ENCODE peak calls at places on chromosomes 5 and 9, in nine cellular contexts. One of them, this sample, is unnamed.

GRCh38 chr5:149561848-149562247 is 10.6 kb upstream of the CSNK1A1 start:
- DNase-seq in heart right ventricle: no peak
- DNase-seq in HCT116: peak
- DNase-seq in mucosa of descending colon: no peak
- DNase-seq in bronchial epithelial cell: peak
- DNase-seq in uterus: no peak
- DNase-seq in body of pancreas: no peak
- DNase-seq in fibroblast of lung: peak
- DNase-seq in psoas muscle: no peak
- DNase-seq in this sample: peak

GRCh38 chr9:93898502-93899426 is 56.4 kb downstream of the BARX1 start:
- DNase-seq in psoas muscle: no peak
- DNase-seq in mucosa of descending colon: no peak
- DNase-seq in uterus: peak
- DNase-seq in heart right ventricle: no peak
- DNase-seq in fibroblast of lung: no peak
- DNase-seq in body of pancreas: peak
- DNase-seq in HCT116: no peak
- DNase-seq in bronchial epithelial cell: no peak
- DNase-seq in this sample: no peak

GRCh38 chr5:127886141-127886540 is 182.9 kb downstream of the CCDC192 start:
- DNase-seq in body of pancreas: no peak
- DNase-seq in psoas muscle: no peak
- DNase-seq in heart right ventricle: no peak
- DNase-seq in fibroblast of lung: no peak
- DNase-seq in HCT116: no peak
- DNase-seq in mucosa of descending colon: no peak
- DNase-seq in uterus: no peak
- DNase-seq in bronchial epithelial cell: no peak
- DNase-seq in this sample: no peak

GRCh38 chr9:123679330-123679987 is 250.5 kb downstream of the DENND1A start:
- DNase-seq in bronchial epithelial cell: no peak
- DNase-seq in heart right ventricle: no peak
- DNase-seq in uterus: no peak
- DNase-seq in fibroblast of lung: peak
- DNase-seq in body of pancreas: no peak
- DNase-seq in HCT116: no peak
- DNase-seq in psoas muscle: no peak
- DNase-seq in mucosa of descending colon: peak
- DNase-seq in this sample: no peak

GRCh38 chr9:37410969-37411785 is 11.3 kb upstream of the GRHPR start:
- DNase-seq in fibroblast of lung: no peak
- DNase-seq in heart right ventricle: no peak
- DNase-seq in HCT116: no peak
- DNase-seq in mucosa of descending colon: no peak
- DNase-seq in uterus: no peak
- DNase-seq in body of pancreas: no peak
- DNase-seq in psoas muscle: no peak
- DNase-seq in bronchial epithelial cell: no peak
- DNase-seq in this sample: no peak

GRCh38 chr9:107375651-107376369 is 92.7 kb downstream of the RAD23B start:
- DNase-seq in mucosa of descending colon: no peak
- DNase-seq in psoas muscle: no peak
- DNase-seq in body of pancreas: no peak
- DNase-seq in heart right ventricle: no peak
- DNase-seq in fibroblast of lung: no peak
- DNase-seq in uterus: no peak
- DNase-seq in HCT116: no peak
- DNase-seq in bronchial epithelial cell: no peak
- DNase-seq in this sample: peak

GRCh38 chr5:54746777-54747398 is 229.3 kb downstream of the SNX18 start:
- DNase-seq in uterus: no peak
- DNase-seq in bronchial epithelial cell: no peak
- DNase-seq in body of pancreas: no peak
- DNase-seq in psoas muscle: no peak
- DNase-seq in fibroblast of lung: no peak
- DNase-seq in heart right ventricle: no peak
- DNase-seq in mucosa of descending colon: no peak
- DNase-seq in HCT116: no peak
- DNase-seq in this sample: no peak

GRCh38 chr5:124114911-124115310 is 602.9 kb downstream of the CSNK1G3 start:
- DNase-seq in psoas muscle: no peak
- DNase-seq in mucosa of descending colon: no peak
- DNase-seq in heart right ventricle: no peak
- DNase-seq in uterus: no peak
- DNase-seq in body of pancreas: no peak
- DNase-seq in HCT116: no peak
- DNase-seq in fibroblast of lung: no peak
- DNase-seq in bronchial epithelial cell: no peak
- DNase-seq in this sample: no peak

GRCh38 chr9:99235874-99236627 is 14.0 kb downstream of the SEC61B start:
- DNase-seq in heart right ventricle: no peak
- DNase-seq in mucosa of descending colon: no peak
- DNase-seq in bronchial epithelial cell: no peak
- DNase-seq in uterus: no peak
- DNase-seq in fibroblast of lung: no peak
- DNase-seq in body of pancreas: no peak
- DNase-seq in psoas muscle: no peak
- DNase-seq in HCT116: no peak
- DNase-seq in this sample: no peak

GRCh38 chr5:176660860-176661641 is 13.8 kb downstream of the TSPAN17 start:
- DNase-seq in fibroblast of lung: peak
- DNase-seq in mucosa of descending colon: peak
- DNase-seq in heart right ventricle: peak
- DNase-seq in uterus: peak
- DNase-seq in psoas muscle: peak
- DNase-seq in HCT116: peak
- DNase-seq in body of pancreas: peak
- DNase-seq in bronchial epithelial cell: peak
- DNase-seq in this sample: peak

GRCh38 chr5:115543365-115543700 is 1.2 kb downstream of the FEM1C start:
- DNase-seq in psoas muscle: no peak
- DNase-seq in fibroblast of lung: no peak
- DNase-seq in heart right ventricle: no peak
- DNase-seq in HCT116: no peak
- DNase-seq in body of pancreas: no peak
- DNase-seq in mucosa of descending colon: no peak
- DNase-seq in bronchial epithelial cell: peak
- DNase-seq in uterus: no peak
- DNase-seq in this sample: no peak

GRCh38 chr9:87570000-87570834 is 72.5 kb downstream of the DAPK1 start:
- DNase-seq in mucosa of descending colon: no peak
- DNase-seq in psoas muscle: no peak
- DNase-seq in uterus: no peak
- DNase-seq in body of pancreas: no peak
- DNase-seq in HCT116: no peak
- DNase-seq in fibroblast of lung: no peak
- DNase-seq in heart right ventricle: no peak
- DNase-seq in bronchial epithelial cell: no peak
- DNase-seq in this sample: no peak

GRCh38 chr5:139975942-139976341 is 67.2 kb downstream of the NRG2 start:
- DNase-seq in heart right ventricle: no peak
- DNase-seq in bronchial epithelial cell: no peak
- DNase-seq in body of pancreas: no peak
- DNase-seq in fibroblast of lung: no peak
- DNase-seq in mucosa of descending colon: no peak
- DNase-seq in HCT116: no peak
- DNase-seq in psoas muscle: no peak
- DNase-seq in uterus: no peak
- DNase-seq in this sample: no peak

GRCh38 chr9:81686614-81687520 is 2.5 kb downstream of the TLE1 start:
- DNase-seq in psoas muscle: peak
- DNase-seq in HCT116: peak
- DNase-seq in mucosa of descending colon: peak
- DNase-seq in body of pancreas: peak
- DNase-seq in bronchial epithelial cell: peak
- DNase-seq in heart right ventricle: peak
- DNase-seq in fibroblast of lung: peak
- DNase-seq in uterus: peak
- DNase-seq in this sample: peak

GRCh38 chr5:51829226-51829625 is 446.0 kb downstream of the ISL1 start:
- DNase-seq in HCT116: no peak
- DNase-seq in fibroblast of lung: no peak
- DNase-seq in mucosa of descending colon: no peak
- DNase-seq in heart right ventricle: no peak
- DNase-seq in bronchial epithelial cell: peak
- DNase-seq in psoas muscle: no peak
- DNase-seq in body of pancreas: no peak
- DNase-seq in uterus: no peak
- DNase-seq in this sample: no peak

GRCh38 chr5:151619812-151620462 is 28.8 kb upstream of the FAT2 start:
- DNase-seq in uterus: no peak
- DNase-seq in psoas muscle: no peak
- DNase-seq in bronchial epithelial cell: peak
- DNase-seq in body of pancreas: no peak
- DNase-seq in heart right ventricle: no peak
- DNase-seq in HCT116: no peak
- DNase-seq in fibroblast of lung: no peak
- DNase-seq in mucosa of descending colon: no peak
- DNase-seq in this sample: no peak

GRCh38 chr5:154970759-154971158 is 29.9 kb downstream of the MRPL22 start:
- DNase-seq in HCT116: no peak
- DNase-seq in fibroblast of lung: no peak
- DNase-seq in bronchial epithelial cell: peak
- DNase-seq in uterus: no peak
- DNase-seq in body of pancreas: no peak
- DNase-seq in heart right ventricle: no peak
- DNase-seq in mucosa of descending colon: no peak
- DNase-seq in psoas muscle: no peak
- DNase-seq in this sample: peak

GRCh38 chr5:135400866-135401265 is 1.8 kb upstream of the MACROH2A1 start:
- DNase-seq in HCT116: no peak
- DNase-seq in bronchial epithelial cell: no peak
- DNase-seq in uterus: no peak
- DNase-seq in heart right ventricle: no peak
- DNase-seq in body of pancreas: no peak
- DNase-seq in mucosa of descending colon: no peak
- DNase-seq in psoas muscle: no peak
- DNase-seq in fibroblast of lung: no peak
- DNase-seq in this sample: no peak

GRCh38 chr9:7977586-7977985 is 178.0 kb upstream of the DMAC1 start:
- DNase-seq in fibroblast of lung: no peak
- DNase-seq in mucosa of descending colon: no peak
- DNase-seq in body of pancreas: no peak
- DNase-seq in psoas muscle: no peak
- DNase-seq in HCT116: no peak
- DNase-seq in bronchial epithelial cell: no peak
- DNase-seq in heart right ventricle: no peak
- DNase-seq in uterus: no peak
- DNase-seq in this sample: no peak

GRCh38 chr5:14463629-14464028 is 118.0 kb upstream of the OTULINL start:
- DNase-seq in HCT116: no peak
- DNase-seq in body of pancreas: no peak
- DNase-seq in fibroblast of lung: no peak
- DNase-seq in bronchial epithelial cell: peak
- DNase-seq in heart right ventricle: no peak
- DNase-seq in psoas muscle: no peak
- DNase-seq in mucosa of descending colon: peak
- DNase-seq in uterus: peak
- DNase-seq in this sample: peak
- TF ChIP-seq CTCF in HCT116: no peak
- TF ChIP-seq CTCF in body of pancreas: no peak
- TF ChIP-seq CTCF in fibroblast of lung: no peak
- TF ChIP-seq CTCF in bronchial epithelial cell: no peak
- TF ChIP-seq CTCF in heart right ventricle: no peak
- TF ChIP-seq CTCF in psoas muscle: no peak
- TF ChIP-seq CTCF in mucosa of descending colon: no peak
- TF ChIP-seq CTCF in uterus: no peak
- TF ChIP-seq CTCF in this sample: no peak

DNA sequence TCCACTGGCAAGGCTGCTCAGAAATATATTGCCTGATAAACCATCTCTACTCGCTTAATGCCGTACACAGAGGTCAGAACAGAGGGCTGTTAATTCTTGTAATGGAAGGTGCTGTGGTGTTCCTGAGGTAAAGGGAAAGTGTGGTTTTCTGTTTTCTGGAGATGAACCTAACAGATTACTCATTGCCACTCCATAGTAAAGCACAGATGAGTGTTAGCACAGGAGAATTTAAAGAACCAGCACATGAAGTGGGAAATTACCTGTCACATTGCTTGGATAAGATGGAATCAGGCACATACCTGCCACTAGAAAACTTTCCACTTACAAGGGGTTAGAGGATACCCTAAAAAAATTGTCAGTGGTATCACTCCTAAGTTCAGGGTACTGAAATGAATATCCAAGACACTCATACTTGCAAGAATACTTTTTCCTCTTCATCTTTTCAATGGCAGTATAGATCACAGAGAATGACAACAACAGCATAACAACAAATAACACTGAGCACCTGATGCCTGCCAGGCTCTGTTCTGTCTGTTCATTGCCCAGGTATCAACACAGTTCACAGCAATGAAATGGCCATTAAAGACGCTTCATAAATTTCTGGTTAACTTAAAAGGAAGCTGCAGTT is 152.9 kb upstream of the GNA14 start:
- DNase-seq in heart right ventricle: no peak
- DNase-seq in HCT116: no peak
- DNase-seq in psoas muscle: no peak
- DNase-seq in uterus: no peak
- DNase-seq in fibroblast of lung: no peak
- DNase-seq in bronchial epithelial cell: no peak
- DNase-seq in mucosa of descending colon: no peak
- DNase-seq in body of pancreas: no peak
- DNase-seq in this sample: no peak
- TF ChIP-seq CTCF in heart right ventricle: no peak
- TF ChIP-seq CTCF in HCT116: no peak
- TF ChIP-seq CTCF in psoas muscle: no peak
- TF ChIP-seq CTCF in uterus: no peak
- TF ChIP-seq CTCF in fibroblast of lung: no peak
- TF ChIP-seq CTCF in bronchial epithelial cell: no peak
- TF ChIP-seq CTCF in mucosa of descending colon: no peak
- TF ChIP-seq CTCF in body of pancreas: no peak
- TF ChIP-seq CTCF in this sample: no peak

GRCh38 chr5:23405316-23406068 is 101.9 kb upstream of the PRDM9 start:
- DNase-seq in HCT116: no peak
- DNase-seq in psoas muscle: no peak
- DNase-seq in heart right ventricle: no peak
- DNase-seq in body of pancreas: no peak
- DNase-seq in bronchial epithelial cell: peak
- DNase-seq in uterus: no peak
- DNase-seq in fibroblast of lung: peak
- DNase-seq in mucosa of descending colon: no peak
- DNase-seq in this sample: peak
- TF ChIP-seq CTCF in HCT116: no peak
- TF ChIP-seq CTCF in psoas muscle: no peak
- TF ChIP-seq CTCF in heart right ventricle: no peak
- TF ChIP-seq CTCF in body of pancreas: no peak
- TF ChIP-seq CTCF in bronchial epithelial cell: no peak
- TF ChIP-seq CTCF in uterus: no peak
- TF ChIP-seq CTCF in fibroblast of lung: peak
- TF ChIP-seq CTCF in mucosa of descending colon: no peak
- TF ChIP-seq CTCF in this sample: peak

DNA sequence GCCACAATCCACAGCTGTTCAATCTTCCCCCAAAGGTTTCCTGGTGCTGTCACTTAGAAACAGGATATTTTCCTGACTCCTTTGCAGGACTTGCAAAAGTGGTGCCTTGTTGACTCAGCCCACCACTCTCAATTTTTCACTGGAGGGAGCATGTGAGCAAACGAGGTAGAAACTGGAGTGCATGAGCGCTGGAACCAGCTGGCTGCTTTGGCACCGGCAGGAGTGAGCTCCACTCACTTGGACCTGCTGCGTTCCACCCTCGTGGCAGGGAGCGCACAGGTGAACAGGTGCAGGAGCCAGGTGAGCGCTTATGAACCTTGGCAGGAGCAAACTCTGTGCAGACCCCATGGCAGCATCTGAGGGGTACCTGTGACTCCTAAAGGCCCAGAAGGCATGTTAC is 364.1 kb upstream of the RORB start:
- DNase-seq in body of pancreas: no peak
- DNase-seq in psoas muscle: no peak
- DNase-seq in bronchial epithelial cell: no peak
- DNase-seq in mucosa of descending colon: no peak
- DNase-seq in HCT116: no peak
- DNase-seq in uterus: no peak
- DNase-seq in heart right ventricle: no peak
- DNase-seq in fibroblast of lung: no peak
- DNase-seq in this sample: no peak
- TF ChIP-seq CTCF in body of pancreas: no peak
- TF ChIP-seq CTCF in psoas muscle: no peak
- TF ChIP-seq CTCF in bronchial epithelial cell: no peak
- TF ChIP-seq CTCF in mucosa of descending colon: no peak
- TF ChIP-seq CTCF in HCT116: no peak
- TF ChIP-seq CTCF in uterus: no peak
- TF ChIP-seq CTCF in heart right ventricle: no peak
- TF ChIP-seq CTCF in fibroblast of lung: no peak
- TF ChIP-seq CTCF in this sample: no peak